ENCODE peak calls at places on chromosomes 2 and 18, in six cellular contexts. T is WTC11, R is HepG2, P is GM12878, O is K562, C is H1. X is an unnamed sample.
A peak's percentile ranks its signal among the peaks of the same experiment; 100 is the strongest.

GRCh38 chr2:149348291-149348690 is 17.9 kb downstream of the LYPD6 start:
- DNase-seq in O (no peak), P (no peak), R (no peak), C (no peak), T (no peak), X (no peak)

GRCh38 chr2:156320491-156320896 is 12.0 kb downstream of the NR4A2 start:
- DNase-seq in P (no peak), T (peak; percentile 55), O (no peak), R (no peak), C (no peak), X (no peak)

GRCh38 chr2:120988051-120988707 is 252.5 kb downstream of the GLI2 start:
- DNase-seq in P (no peak), C (no peak), R (no peak), T (no peak), O (no peak), X (no peak)

GRCh38 chr2:80102026-80102425 is 202.5 kb downstream of the LRRTM1 start:
- DNase-seq in O (no peak), R (no peak), C (no peak), T (no peak), P (no peak), X (no peak)

GRCh38 chr18:60010513-60010912 is 110.7 kb downstream of the PMAIP1 start:
- DNase-seq in C (no peak), O (no peak), T (no peak), P (no peak), R (no peak), X (no peak)

GRCh38 chr2:100903534-100904258 is 83.8 kb downstream of the NPAS2 start:
- DNase-seq in P (no peak), O (no peak), R (no peak), C (no peak), T (no peak), X (no peak)

GRCh38 chr2:134461511-134461910 is 207.6 kb downstream of the MGAT5 start:
- DNase-seq in T (no peak), R (no peak), C (no peak), P (no peak), O (no peak), X (no peak)

GRCh38 chr2:9560628-9561027 is 5.0 kb upstream of the ADAM17 start:
- DNase-seq in T (no peak), C (no peak), O (no peak), R (no peak), P (no peak), X (no peak)

GRCh38 chr2:45685299-45685698 is 33.8 kb downstream of the PRKCE start:
- DNase-seq in P (no peak), R (no peak), C (no peak), T (no peak), O (no peak), X (no peak)

GRCh38 chr2:98157557-98157956 is 70.6 kb downstream of the VWA3B start:
- DNase-seq in O (no peak), T (peak; percentile 54), P (no peak), R (no peak), C (no peak), X (no peak)

GRCh38 chr2:66872056-66872821 is 437.3 kb downstream of the MEIS1 start:
- DNase-seq in T (no peak), C (no peak), O (no peak), R (no peak), P (no peak), X (no peak)

GRCh38 chr2:24816884-24817283 is 23.7 kb downstream of the CENPO start:
- DNase-seq in T (no peak), C (no peak), R (no peak), O (no peak), P (no peak), X (no peak)

DNA sequence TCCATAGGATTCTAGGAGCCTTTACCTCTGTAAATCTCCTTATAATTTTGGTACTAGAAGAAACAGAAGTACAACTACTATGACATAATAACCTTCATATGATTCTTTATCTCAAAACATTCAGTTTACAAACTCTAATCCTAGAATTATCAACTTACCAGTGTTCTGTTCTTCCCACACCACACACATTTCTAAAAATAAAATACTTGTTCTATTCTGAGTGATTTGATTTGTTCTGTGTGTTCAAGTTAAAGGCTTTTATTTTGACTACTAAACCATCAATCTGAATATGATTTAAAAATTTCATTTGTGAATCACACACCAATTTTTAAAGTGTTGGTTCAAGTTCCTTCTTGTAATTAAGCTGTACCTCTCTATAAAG is 16.0 kb downstream of the CYTIP start:
- DNase-seq in P (no peak), C (no peak), T (no peak), R (no peak), O (no peak), X (no peak)
- TF ChIP-seq ATF3 in P (no peak), C (no peak), T (no peak), R (no peak), O (no peak), X (no peak)

GRCh38 chr2:55090702-55091101 is 40.5 kb upstream of the RTN4 start:
- DNase-seq in C (no peak), O (no peak), T (no peak), R (no peak), P (no peak), X (no peak)
- TF ChIP-seq ATF3 in C (no peak), O (no peak), T (no peak), R (no peak), P (no peak), X (no peak)

DNA sequence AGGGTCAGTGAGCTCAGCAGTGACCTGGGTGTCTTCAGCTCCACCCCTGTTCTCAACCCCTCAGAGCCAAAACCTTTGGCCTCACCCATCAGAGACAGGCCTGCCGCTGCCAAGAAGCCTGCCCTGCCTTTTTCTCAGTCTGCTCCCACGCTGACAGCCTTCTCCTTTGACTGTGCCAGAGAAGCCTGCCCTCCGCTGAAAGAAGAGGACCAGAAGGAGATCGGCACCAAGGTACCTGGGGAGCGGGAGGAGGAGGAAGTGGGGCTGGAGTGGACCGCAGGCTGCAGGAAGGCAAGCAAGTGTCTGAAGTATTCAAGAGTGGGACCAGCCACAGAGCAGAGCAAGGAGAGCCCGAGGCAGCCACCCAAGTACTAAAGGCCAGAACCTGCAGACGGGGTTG is 33.2 kb downstream of the TOGARAM2 start:
- DNase-seq in O (no peak), T (no peak), C (no peak), P (no peak), R (no peak), X (no peak)
- TF ChIP-seq ATF3 in O (no peak), T (no peak), C (no peak), P (no peak), R (no peak), X (no peak)

GRCh38 chr18:45801396-45802004 is 24.0 kb upstream of the SIGLEC15 start:
- DNase-seq in O (no peak), C (no peak), T (no peak), R (no peak), P (no peak), X (no peak)
- TF ChIP-seq ATF3 in O (no peak), C (no peak), T (no peak), R (no peak), P (no peak), X (no peak)

GRCh38 chr2:118197011-118197695 is 108.9 kb downstream of the INSIG2 start:
- DNase-seq in P (no peak), T (no peak), O (peak; percentile 65), R (no peak), C (no peak), X (no peak)

GRCh38 chr2:118207889-118208288 is 119.6 kb downstream of the INSIG2 start:
- DNase-seq in P (no peak), C (no peak), T (no peak), R (no peak), O (no peak), X (no peak)

GRCh38 chr2:118198268-118198667 is 110.0 kb downstream of the INSIG2 start:
- DNase-seq in T (no peak), O (no peak), C (no peak), P (no peak), R (no peak), X (no peak)

DNA sequence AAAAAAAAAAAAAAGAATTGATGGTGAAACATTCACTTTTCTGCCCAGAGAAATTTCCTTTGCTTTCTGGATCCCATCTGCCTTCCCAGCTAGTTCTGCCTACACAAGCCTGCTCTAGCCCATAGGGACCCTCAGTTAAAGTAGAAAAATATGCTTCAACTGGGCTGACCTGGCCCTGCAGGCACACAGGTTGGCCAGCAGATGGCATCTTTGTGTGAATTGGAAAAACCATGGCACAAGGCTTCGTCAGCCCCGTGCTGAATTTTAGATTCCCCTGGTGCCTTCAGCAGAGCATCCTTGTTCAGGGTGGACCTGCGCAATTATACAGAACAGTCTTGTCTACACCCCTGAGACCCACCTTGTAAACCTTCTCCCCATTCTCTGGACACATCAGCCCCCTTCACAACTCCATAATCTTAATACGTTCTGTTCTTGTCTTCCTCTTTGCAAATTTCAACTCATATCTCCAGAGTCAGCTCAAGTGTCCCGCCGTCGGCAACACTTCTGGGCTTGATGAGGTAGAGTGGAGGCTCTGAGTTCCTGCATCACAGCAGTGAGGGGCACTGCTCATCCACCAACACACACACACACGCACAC is 114.5 kb downstream of the INSIG2 start:
- DNase-seq in P (no peak), T (peak; percentile 72), C (no peak), O (peak; percentile 57), R (peak; percentile 54), X (no peak)
- TF ChIP-seq ATF3 in P (no peak), T (no peak), C (no peak), O (no peak), R (no peak), X (no peak)

DNA sequence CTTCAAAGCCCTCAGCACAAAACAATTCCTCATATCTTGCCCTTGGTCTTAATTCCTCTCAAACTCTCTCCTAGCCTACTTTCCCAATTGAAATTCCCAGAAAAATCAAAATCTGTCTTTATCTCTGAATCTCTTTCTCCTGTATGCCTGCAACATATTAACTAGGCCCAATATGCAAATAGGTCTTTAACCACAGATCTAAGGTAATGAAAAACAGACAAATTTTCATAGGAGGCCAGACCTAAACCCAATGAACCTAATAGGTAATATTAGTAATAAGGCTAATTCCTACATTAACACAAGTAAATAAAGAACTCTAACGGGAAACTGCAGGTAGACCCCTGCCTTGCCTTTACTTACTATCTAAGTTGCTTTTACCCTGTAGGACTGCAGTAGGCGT is 41.4 kb downstream of the WDR33 start:
- DNase-seq in P (no peak), C (no peak), R (no peak), O (no peak), T (no peak), X (no peak)
- TF ChIP-seq ATF3 in P (no peak), C (no peak), R (no peak), O (no peak), T (no peak), X (no peak)

X was measured in HCT116.